ENCODE peak calls at places on chromosome 6, in eight cellular contexts. C is tibial nerve, Q is GM23338, R is psoas muscle, B is breast epithelium, X is lung, V is kidney, W is HCT116. J is an unnamed sample. For H3K4me1, the result is how much of the 10 kb centered on the place peaks cover.

GRCh38 chr6:110329729-110330436 is 28.3 kb downstream of the METTL24 start:
- DNase-seq in C (no peak), Q (no peak), R (no peak), B (no peak), X (no peak), V (no peak), W (no peak), J (no peak)

GRCh38 chr6:13281630-13282156 is 46.6 kb downstream of the TBC1D7 start:
- DNase-seq in C (no peak), Q (no peak), R (no peak), B (no peak), X (no peak), V (no peak), W (no peak), J (no peak)

GRCh38 chr6:121932071-121933009 is 467.1 kb upstream of the HSF2 start:
- DNase-seq in C (peak), Q (peak), R (peak), B (no peak), X (no peak), V (peak), W (peak), J (no peak)

GRCh38 chr6:133131621-133132020 is 109.5 kb upstream of the EYA4 start:
- DNase-seq in C (no peak), Q (no peak), R (peak), B (no peak), X (no peak), V (no peak), W (no peak), J (no peak)

GRCh38 chr6:41200901-41201783 is at the start of gene TREML2:
- DNase-seq in C (no peak), Q (no peak), R (no peak), B (no peak), X (no peak), V (no peak), W (no peak), J (no peak)

GRCh38 chr6:17705778-17706579 is 746 bp downstream of the NUP153 start:
- DNase-seq in C (peak), Q (peak), R (peak), B (peak), X (peak), V (peak), W (no peak), J (peak)

GRCh38 chr6:224350-224749 is 67.9 kb upstream of the DUSP22 start:
- DNase-seq in C (no peak), Q (no peak), R (no peak), B (no peak), X (no peak), V (no peak), W (no peak), J (no peak)

GRCh38 chr6:135013211-135013610 is 41.4 kb downstream of the HBS1L start:
- DNase-seq in C (no peak), Q (no peak), R (no peak), B (no peak), X (no peak), V (no peak), W (no peak), J (no peak)

GRCh38 chr6:170545405-170545804 is 7.7 kb downstream of the PSMB1 start:
- DNase-seq in C (no peak), Q (no peak), R (no peak), B (no peak), X (no peak), V (no peak), W (no peak), J (no peak)

GRCh38 chr6:158042245-158042798 is 60.7 kb downstream of the SYNJ2 start:
- DNase-seq in C (no peak), Q (no peak), R (peak), B (no peak), X (no peak), V (peak), W (peak), J (peak)

GRCh38 chr6:83862776-83863471 is 3.4 kb downstream of the CYB5R4 start:
- DNase-seq in C (no peak), Q (no peak), R (no peak), B (no peak), X (no peak), V (no peak), W (no peak), J (no peak)

GRCh38 chr6:111487656-111488055 is 4.6 kb upstream of the REV3L start:
- DNase-seq in C (no peak), Q (no peak), R (no peak), B (no peak), X (no peak), V (no peak), W (no peak), J (no peak)

GRCh38 chr6:29926081-29926794 is 16.1 kb upstream of the HLA-A start:
- DNase-seq in C (no peak), Q (peak), R (peak), B (no peak), X (no peak), V (no peak), W (no peak), J (no peak)

GRCh38 chr6:160408528-160408927 is 60.4 kb downstream of the SLC22A3 start:
- DNase-seq in C (no peak), Q (no peak), R (no peak), B (no peak), X (no peak), V (no peak), W (no peak), J (no peak)

GRCh38 chr6:35058827-35059522 is 82.2 kb downstream of the TCP11 start:
- DNase-seq in C (no peak), Q (no peak), R (no peak), B (no peak), X (no peak), V (no peak), W (no peak), J (no peak)

GRCh38 chr6:169070506-169071176 is 183.0 kb downstream of the THBS2 start:
- DNase-seq in C (peak), Q (no peak), R (peak), B (no peak), X (peak), V (peak), W (peak), J (peak)

GRCh38 chr6:135086414-135086764 is 31.8 kb upstream of the HBS1L start:
- DNase-seq in C (no peak), Q (no peak), R (no peak), B (no peak), X (no peak), V (no peak), W (no peak), J (no peak)

GRCh38 chr6:104955927-104956662 is 812 bp upstream of the LIN28B start:
- DNase-seq in C (no peak), Q (peak), R (no peak), B (no peak), X (no peak), V (no peak), W (no peak), J (no peak)

GRCh38 chr6:101080597-101080996 is 199.5 kb upstream of the ASCC3 start:
- DNase-seq in C (no peak), Q (no peak), R (no peak), B (no peak), X (no peak), V (no peak), W (no peak), J (no peak)

GRCh38 chr6:113351183-113351834 is 505.8 kb upstream of the MARCKS start:
- DNase-seq in C (no peak), Q (no peak), R (no peak), B (no peak), X (no peak), V (no peak), W (no peak), J (no peak)

GRCh38 chr6:125025164-125025854 is 63.1 kb downstream of the RNF217 start:
- DNase-seq in C (no peak), Q (no peak), R (no peak), B (no peak), X (no peak), V (no peak), W (no peak), J (no peak)

GRCh38 chr6:131972761-131973160 is 21.6 kb upstream of the CCN2 start:
- DNase-seq in C (no peak), Q (no peak), R (no peak), B (no peak), X (no peak), V (no peak), W (no peak), J (no peak)

GRCh38 chr6:41581381-41581991 is 35.3 kb downstream of the FOXP4 start:
- DNase-seq in C (no peak), Q (no peak), R (peak), B (no peak), X (no peak), V (no peak), W (peak), J (no peak)

GRCh38 chr6:139288496-139289040 is 3.2 kb downstream of the TXLNB start:
- DNase-seq in C (no peak), Q (no peak), R (no peak), B (no peak), X (no peak), V (no peak), W (no peak), J (no peak)

GRCh38 chr6:139290787-139291294 is 957 bp downstream of the TXLNB start:
- DNase-seq in C (no peak), Q (no peak), R (no peak), B (no peak), X (no peak), V (no peak), W (no peak), J (peak)

GRCh38 chr6:139289233-139289632 is 2.6 kb downstream of the TXLNB start:
- DNase-seq in C (no peak), Q (peak), R (no peak), B (no peak), X (no peak), V (no peak), W (no peak), J (no peak)

GRCh38 chr6:139295906-139296305 is 4.1 kb upstream of the TXLNB start:
- DNase-seq in C (no peak), Q (no peak), R (no peak), B (no peak), X (no peak), V (no peak), W (no peak), J (no peak)

DNA sequence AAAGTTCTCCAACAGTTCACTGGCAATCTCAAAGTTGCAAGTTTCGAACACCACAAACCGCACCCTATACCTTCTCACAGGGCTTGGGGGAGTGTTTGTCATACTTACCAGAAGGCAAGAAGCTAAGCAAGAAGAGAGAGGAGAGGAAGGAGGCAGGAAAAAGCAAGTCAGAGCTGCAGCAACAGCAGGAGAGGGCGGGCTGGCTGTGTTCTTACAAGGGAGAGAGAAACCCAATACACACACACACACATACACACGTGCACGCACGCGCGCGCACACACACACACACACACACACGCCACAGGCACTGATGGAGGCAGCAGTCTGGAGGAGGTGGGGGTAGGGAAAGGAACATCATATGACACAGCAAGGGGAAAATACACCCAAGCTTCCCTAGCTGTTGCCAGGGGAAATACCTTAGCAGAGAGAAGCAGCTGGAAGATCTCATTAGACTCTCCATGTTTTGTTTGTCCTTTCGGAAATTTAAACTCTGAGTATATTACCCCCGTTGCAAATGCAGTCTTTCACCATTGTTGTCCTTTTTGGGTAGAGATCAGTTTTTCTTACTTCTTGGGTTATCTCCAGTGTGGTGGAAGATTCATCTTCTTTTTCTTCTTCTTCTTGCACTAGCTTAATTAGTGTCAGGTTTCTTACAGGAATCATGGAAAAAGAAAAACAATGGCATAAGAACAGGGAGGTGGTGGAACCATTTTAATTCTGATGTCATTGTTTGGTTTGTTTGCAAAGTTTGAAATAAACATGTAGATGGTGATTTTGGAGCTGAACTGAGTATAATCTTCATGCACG is at the start of gene TXLNB:
- DNase-seq in C (peak), Q (peak), R (peak), B (peak), X (peak), V (peak), W (peak), J (peak)
- H3K4me1 ChIP-seq in C (under half), Q (under half), R (under half), B (under half), X (under half), V (under half), W (under half), J (under half)

GRCh38 chr6:146281963-146282362 is 253.1 kb downstream of the GRM1 start:
- DNase-seq in C (no peak), Q (no peak), R (no peak), B (no peak), X (no peak), V (no peak), W (no peak), J (no peak)
- TF ChIP-seq CTCF in C (no peak), Q (no peak), R (no peak), B (no peak), X (no peak), V (no peak), W (no peak), J (no peak)

GRCh38 chr6:139367810-139368321 is 6.6 kb downstream of the CITED2 start:
- DNase-seq in C (no peak), Q (peak), R (no peak), B (no peak), X (no peak), V (no peak), W (no peak), J (no peak)

GRCh38 chr6:139368661-139369060 is 5.8 kb downstream of the CITED2 start:
- DNase-seq in C (no peak), Q (peak), R (no peak), B (no peak), X (no peak), V (no peak), W (no peak), J (no peak)

GRCh38 chr6:139361211-139361610 is 13.2 kb downstream of the CITED2 start:
- DNase-seq in C (no peak), Q (no peak), R (no peak), B (no peak), X (no peak), V (no peak), W (no peak), J (no peak)

GRCh38 chr6:139364982-139365379 is 9.5 kb downstream of the CITED2 start:
- DNase-seq in C (no peak), Q (no peak), R (no peak), B (no peak), X (no peak), V (no peak), W (no peak), J (no peak)

GRCh38 chr6:139364302-139364981 is 10.0 kb downstream of the CITED2 start:
- DNase-seq in C (no peak), Q (peak), R (no peak), B (no peak), X (no peak), V (no peak), W (no peak), J (no peak)
- H3K27ac ChIP-seq in C (no peak), Q (no peak), R (no peak), B (no peak), X (no peak), V (no peak), W (no peak), J (no peak)

GRCh38 chr6:43773981-43774775 is 4.2 kb downstream of the VEGFA start:
- DNase-seq in C (no peak), Q (no peak), R (no peak), B (no peak), X (no peak), V (peak), W (no peak), J (no peak)
- H3K4me1 ChIP-seq in C (under half), Q (under half), R (half or more), B (under half), X (under half), V (under half), W (half or more), J (under half)

GRCh38 chr6:147156218-147156617 is 48.0 kb upstream of the STXBP5 start:
- DNase-seq in C (no peak), Q (no peak), R (no peak), B (no peak), X (no peak), V (no peak), W (no peak), J (no peak)

GRCh38 chr6:147157930-147158329 is 46.3 kb upstream of the STXBP5 start:
- DNase-seq in C (no peak), Q (no peak), R (no peak), B (no peak), X (no peak), V (no peak), W (no peak), J (no peak)

GRCh38 chr6:147158881-147159280 is 45.3 kb upstream of the STXBP5 start:
- DNase-seq in C (no peak), Q (no peak), R (no peak), B (no peak), X (no peak), V (no peak), W (no peak), J (no peak)

GRCh38 chr6:147154454-147154853 is 49.8 kb upstream of the STXBP5 start:
- DNase-seq in C (no peak), Q (no peak), R (no peak), B (no peak), X (no peak), V (no peak), W (no peak), J (no peak)

GRCh38 chr6:147156799-147157382 is 47.3 kb upstream of the STXBP5 start:
- DNase-seq in C (no peak), Q (no peak), R (no peak), B (no peak), X (no peak), V (no peak), W (no peak), J (no peak)
- TF ChIP-seq CTCF in C (no peak), Q (no peak), R (no peak), B (no peak), X (no peak), V (no peak), W (no peak), J (no peak)

DNA sequence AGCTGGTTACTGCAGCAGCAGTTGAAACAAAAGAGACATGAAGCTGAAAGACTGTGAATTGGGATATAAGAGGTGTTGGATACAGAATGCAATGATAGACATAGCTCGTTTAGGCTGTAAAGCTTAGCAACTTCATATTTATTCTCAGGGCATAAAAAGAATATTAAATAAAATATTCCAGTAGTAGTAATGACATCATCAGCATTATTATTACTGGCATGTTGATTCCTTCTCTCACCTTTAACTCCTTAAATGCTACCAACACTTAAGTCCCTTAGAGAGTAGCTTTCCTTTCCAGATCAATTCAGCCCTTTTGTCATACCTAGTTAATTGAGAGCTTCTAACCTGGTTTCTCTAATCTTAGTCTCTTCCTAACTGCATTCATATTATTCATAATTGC is 81.4 kb upstream of the STXBP5 start:
- DNase-seq in C (no peak), Q (no peak), R (no peak), B (no peak), X (no peak), V (no peak), W (no peak), J (no peak)
- H3K27ac ChIP-seq in C (no peak), Q (no peak), R (no peak), B (no peak), X (no peak), V (no peak), W (no peak), J (no peak)

GRCh38 chr6:11432091-11432490 is 105.5 kb upstream of the TMEM170B start:
- DNase-seq in C (no peak), Q (no peak), R (no peak), B (no peak), X (no peak), V (no peak), W (no peak), J (no peak)
- H3K4me1 ChIP-seq in C (under half), Q (under half), R (under half), B (under half), X (under half), V (under half), W (under half), J (under half)